ENCODE peak calls at places on chromosome 17, in seven cellular contexts. A, V, Z, D, K, M and I are unnamed samples.

GRCh38 chr17:77754956-77755355 is 203.5 kb upstream of the TNRC6C start:
- DNase-seq in A (no peak), V (no peak), Z (no peak), D (no peak), K (no peak), M (no peak), I (no peak)

GRCh38 chr17:57034807-57035754 is 50.0 kb upstream of the AKAP1 start:
- DNase-seq in A (no peak), V (no peak), Z (no peak), D (no peak), K (no peak), M (no peak), I (no peak)

GRCh38 chr17:39225974-39226683 is 384 bp upstream of the STAC2 start:
- DNase-seq in A (no peak), V (peak; percentile 40), Z (peak; percentile 100), D (no peak), K (no peak), M (peak; percentile 76), I (peak; percentile 98)

GRCh38 chr17:39739020-39739884 is 1.5 kb downstream of the GRB7 start:
- DNase-seq in A (peak; percentile 57), V (peak; percentile 89), Z (peak; percentile 90), D (peak; percentile 100), K (no peak), M (peak; percentile 94), I (peak; percentile 73)

GRCh38 chr17:3030096-3030495 is 33.3 kb downstream of the OR1D5 start:
- DNase-seq in A (no peak), V (no peak), Z (no peak), D (no peak), K (no peak), M (no peak), I (no peak)

GRCh38 chr17:7122386-7122785 is 7.8 kb upstream of the ASGR2 start:
- DNase-seq in A (no peak), V (no peak), Z (no peak), D (no peak), K (no peak), M (no peak), I (no peak)

GRCh38 chr17:50259484-50260324 is 14.6 kb upstream of the TMEM92 start:
- DNase-seq in A (no peak), V (no peak), Z (peak; percentile 29), D (no peak), K (no peak), M (peak; percentile 35), I (no peak)

GRCh38 chr17:9684955-9685621 is 39.8 kb downstream of the USP43 start:
- DNase-seq in A (peak; percentile 11), V (no peak), Z (no peak), D (peak; percentile 92), K (no peak), M (no peak), I (no peak)

GRCh38 chr17:37731056-37731455 is 13.8 kb downstream of the HNF1B start:
- DNase-seq in A (no peak), V (no peak), Z (no peak), D (no peak), K (no peak), M (no peak), I (no peak)

GRCh38 chr17:75109407-75110236 is at the start of gene ARMC7:
- DNase-seq in A (no peak), V (peak; percentile 92), Z (peak; percentile 95), D (peak; percentile 77), K (peak; percentile 95), M (peak; percentile 95), I (peak; percentile 96)

GRCh38 chr17:48149174-48150106 is 41.9 kb downstream of the SNX11 start:
- DNase-seq in A (no peak), V (no peak), Z (peak; percentile 50), D (peak; percentile 33), K (no peak), M (no peak), I (peak; percentile 63)

GRCh38 chr17:2094891-2095535 is 40.1 kb downstream of the HIC1 start:
- DNase-seq in A (no peak), V (peak; percentile 16), Z (peak; percentile 50), D (peak; percentile 92), K (peak; percentile 73), M (peak; percentile 80), I (peak; percentile 56)

GRCh38 chr17:78358538-78359215 is 1.2 kb downstream of the SOCS3 start:
- DNase-seq in A (no peak), V (no peak), Z (peak; percentile 59), D (no peak), K (no peak), M (no peak), I (peak; percentile 71)

GRCh38 chr17:45048795-45049563 is 2.5 kb downstream of the DCAKD start:
- DNase-seq in A (no peak), V (no peak), Z (no peak), D (peak; percentile 35), K (no peak), M (no peak), I (no peak)

GRCh38 chr17:42311240-42312034 is 23.1 kb downstream of the STAT5A start:
- DNase-seq in A (no peak), V (no peak), Z (peak; percentile 72), D (peak; percentile 91), K (peak; percentile 66), M (peak; percentile 92), I (peak; percentile 78)

DNA sequence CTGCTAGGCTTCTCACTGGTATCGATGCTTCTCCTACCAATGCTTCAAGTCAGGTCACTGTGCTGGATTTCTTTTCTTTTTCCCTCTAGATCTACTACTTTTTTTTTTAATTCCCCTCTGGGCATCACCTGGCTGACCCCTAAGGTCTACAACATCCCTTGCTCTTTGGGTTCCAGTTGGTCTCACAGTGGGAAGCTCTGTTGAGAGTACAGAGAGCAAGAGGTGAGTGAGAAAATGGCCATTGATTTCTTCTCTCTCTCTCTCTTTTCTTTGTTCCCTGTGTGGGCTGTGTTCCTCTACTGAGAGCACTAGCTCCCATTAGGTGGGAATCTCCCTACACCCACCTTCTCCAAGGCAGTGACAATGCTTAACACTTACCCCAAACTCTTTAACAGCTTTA is 413.4 kb downstream of the KCNJ2 start:
- DNase-seq in A (no peak), V (no peak), Z (no peak), D (no peak), K (no peak), M (no peak), I (peak; percentile 3)
- H2AFZ ChIP-seq in A (no peak overlapping the region), V (peak overlapping the region; percentile 17), Z (no peak overlapping the region), D (no peak overlapping the region), K (no peak overlapping the region), M (no peak overlapping the region), I (peak overlapping the region; percentile 26)

GRCh38 chr17:83176956-83177583 is 97.7 kb downstream of the METRNL start:
- DNase-seq in A (no peak), V (no peak), Z (no peak), D (no peak), K (no peak), M (no peak), I (no peak)

GRCh38 chr17:83179378-83179777 is 100.0 kb downstream of the METRNL start:
- DNase-seq in A (no peak), V (no peak), Z (no peak), D (no peak), K (no peak), M (peak; percentile 2), I (no peak)

GRCh38 chr17:83179811-83180210 is 100.4 kb downstream of the METRNL start:
- DNase-seq in A (no peak), V (no peak), Z (peak; percentile 26), D (no peak), K (no peak), M (peak; percentile 1), I (no peak)

GRCh38 chr17:83177611-83178532 is 98.5 kb downstream of the METRNL start:
- DNase-seq in A (no peak), V (no peak), Z (peak; percentile 29), D (no peak), K (no peak), M (no peak), I (no peak)

DNA sequence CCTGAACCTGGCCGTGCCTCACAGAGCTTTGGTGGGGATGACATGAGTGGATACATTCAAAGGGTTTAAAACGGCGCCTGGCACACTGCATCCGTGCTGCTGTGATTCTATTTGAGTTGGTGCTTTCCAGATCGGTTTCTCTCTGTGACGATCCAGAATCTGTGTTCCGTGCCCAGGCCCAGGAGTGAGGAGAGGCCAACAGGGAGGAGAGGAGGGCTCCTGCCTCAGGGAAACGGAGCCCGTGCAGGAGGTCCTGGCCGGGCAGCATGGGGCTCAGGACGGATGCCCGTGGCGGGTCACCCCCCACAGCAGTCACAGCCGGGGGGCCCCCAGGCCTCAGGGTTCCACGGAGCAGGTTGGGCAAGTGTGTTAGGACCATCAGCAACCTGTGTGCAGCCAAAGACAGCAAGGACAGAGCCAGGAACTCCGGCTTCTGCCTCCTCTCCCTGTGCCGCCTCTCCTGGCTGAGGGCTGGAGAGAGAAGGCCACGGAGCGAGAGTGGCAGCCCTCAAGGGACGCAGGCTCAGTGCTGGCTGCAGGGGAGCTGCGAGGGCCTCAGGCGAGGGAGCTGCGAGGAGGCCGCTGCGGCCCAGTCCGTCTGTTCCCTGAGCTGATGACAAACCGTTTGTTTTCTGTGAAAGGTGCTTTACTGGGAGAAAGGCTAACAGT is 99.3 kb downstream of the METRNL start:
- DNase-seq in A (no peak), V (no peak), Z (peak; percentile 28), D (no peak), K (no peak), M (peak; percentile 4), I (peak; percentile 16)
- H3K4me1 ChIP-seq in A (no peaks in the 10 kb centered on the region), V (no peaks in the 10 kb centered on the region), Z (no peaks in the 10 kb centered on the region), D (peaks cover 22% of the 10 kb centered on the region), K (peaks cover 37% of the 10 kb centered on the region), M (peaks cover 13% of the 10 kb centered on the region), I (peaks cover 8% of the 10 kb centered on the region)

GRCh38 chr17:66310528-66311148 is 8.2 kb downstream of the PRKCA start:
- DNase-seq in A (no peak), V (no peak), Z (peak; percentile 60), D (no peak), K (peak; percentile 50), M (no peak), I (peak; percentile 13)

GRCh38 chr17:66313995-66314659 is 11.7 kb downstream of the PRKCA start:
- DNase-seq in A (no peak), V (no peak), Z (no peak), D (no peak), K (no peak), M (no peak), I (no peak)

GRCh38 chr17:66313325-66313724 is 10.9 kb downstream of the PRKCA start:
- DNase-seq in A (no peak), V (no peak), Z (no peak), D (no peak), K (no peak), M (no peak), I (no peak)

GRCh38 chr17:66309793-66310192 is 7.4 kb downstream of the PRKCA start:
- DNase-seq in A (no peak), V (no peak), Z (no peak), D (no peak), K (no peak), M (no peak), I (no peak)

DNA sequence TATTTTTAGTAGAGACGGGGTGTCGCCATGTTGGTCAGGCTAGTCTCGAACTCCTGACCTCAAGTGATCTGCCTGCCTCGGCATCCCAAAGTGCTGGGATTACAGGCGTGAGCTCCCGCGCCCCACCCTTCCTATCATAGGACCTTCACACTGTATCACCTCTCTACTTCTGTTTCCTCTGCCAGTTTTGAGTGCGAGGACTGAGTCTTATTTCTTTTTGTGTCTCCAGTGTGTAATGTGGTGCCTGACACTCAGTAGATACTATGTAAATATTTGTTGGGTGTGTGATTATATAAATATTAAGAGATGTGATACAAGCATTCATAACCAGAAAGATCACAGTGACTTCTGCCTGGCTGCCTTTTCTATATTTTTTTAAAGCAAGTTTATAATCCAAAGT is 10.5 kb downstream of the PRKCA start:
- DNase-seq in A (no peak), V (no peak), Z (no peak), D (no peak), K (no peak), M (no peak), I (no peak)
- H3K79me2 ChIP-seq in A (no peaks in the 10 kb centered on the region), V (peaks cover 50% of the 10 kb centered on the region), Z (no peaks in the 10 kb centered on the region), D (peaks cover 44% of the 10 kb centered on the region), K (no peaks in the 10 kb centered on the region), M (peaks cover 25% of the 10 kb centered on the region), I (no peaks in the 10 kb centered on the region)

GRCh38 chr17:61425682-61426481 is 26.2 kb downstream of the TBX2 start:
- DNase-seq in A (no peak), V (peak; percentile 15), Z (peak; percentile 90), D (peak; percentile 85), K (peak; percentile 56), M (no peak), I (peak; percentile 53)
- H2AFZ ChIP-seq in A (no peak overlapping the region), V (no peak overlapping the region), Z (no peak overlapping the region), D (no peak overlapping the region), K (no peak overlapping the region), M (no peak overlapping the region), I (peak overlapping the region; percentile 89)